ENCODE peak calls at places on chromosomes 5 and 9, in seven cellular contexts. A is tibial artery; K is posterior cingulate gyrus; L is C1 segment of cervical spinal cord; S is naive thymus-derived CD8-positive, alpha-beta T cell; F is T-helper 22 cell; Z is activated T-cell treated with anti-CD3 and anti-CD28 coated beads, Interleukin-2, amount 50 U/mL, for 4 hours. X is an unnamed sample.

GRCh38 chr5:150322202-150322601 is 19.5 kb upstream of the ARSI start:
- DNase-seq in A (no peak), K (no peak), L (no peak), S (no peak), F (no peak), Z (no peak), X (no peak)

GRCh38 chr9:107983191-107983603 is 493.6 kb upstream of the KLF4 start:
- DNase-seq in A (peak; percentile 28), K (no peak), L (no peak), S (no peak), F (no peak), Z (no peak), X (no peak)

GRCh38 chr5:1665231-1665630 is 134.4 kb downstream of the MRPL36 start:
- DNase-seq in A (no peak), K (no peak), L (no peak), S (no peak), F (no peak), Z (no peak), X (no peak)

GRCh38 chr9:26971721-26972120 is 15.5 kb downstream of the IFT74 start:
- DNase-seq in A (no peak), K (no peak), L (no peak), S (no peak), F (no peak), Z (no peak), X (no peak)

GRCh38 chr9:27088981-27089380 is 20.0 kb upstream of the TEK start:
- DNase-seq in A (no peak), K (no peak), L (no peak), S (no peak), F (no peak), Z (no peak), X (no peak)

GRCh38 chr9:113488490-113488889 is 25.0 kb downstream of the RGS3 start:
- DNase-seq in A (peak; percentile 72), K (no peak), L (no peak), S (no peak), F (no peak), Z (no peak), X (no peak)

GRCh38 chr5:36683821-36684434 is 77.5 kb downstream of the SLC1A3 start:
- DNase-seq in A (no peak), K (peak; percentile 78), L (peak; percentile 81), S (no peak), F (no peak), Z (no peak), X (peak; percentile 22)

GRCh38 chr9:22124263-22125011 is 115.3 kb upstream of the CDKN2B start:
- DNase-seq in A (no peak), K (no peak), L (no peak), S (no peak), F (no peak), Z (no peak), X (no peak)

GRCh38 chr9:100322954-100323536 is 29.7 kb downstream of the TEX10 start:
- DNase-seq in A (no peak), K (no peak), L (no peak), S (no peak), F (no peak), Z (no peak), X (no peak)

GRCh38 chr9:101246691-101247090 is 138.1 kb downstream of the BAAT start:
- DNase-seq in A (no peak), K (no peak), L (no peak), S (no peak), F (no peak), Z (no peak), X (no peak)

GRCh38 chr5:101362067-101362466 is 459.0 kb upstream of the ST8SIA4 start:
- DNase-seq in A (no peak), K (no peak), L (no peak), S (no peak), F (no peak), Z (no peak), X (no peak)

GRCh38 chr5:157546456-157547100 is 29.0 kb downstream of the ADAM19 start:
- DNase-seq in A (no peak), K (no peak), L (no peak), S (no peak), F (no peak), Z (no peak), X (no peak)

GRCh38 chr5:155898284-155898683 is 428.7 kb upstream of the SGCD start:
- DNase-seq in A (no peak), K (no peak), L (no peak), S (no peak), F (no peak), Z (no peak), X (no peak)

GRCh38 chr5:83721878-83722779 is 1.5 kb upstream of the HAPLN1 start:
- DNase-seq in A (peak; percentile 60), K (peak; percentile 83), L (peak; percentile 49), S (no peak), F (no peak), Z (no peak), X (peak; percentile 64)

GRCh38 chr9:93079371-93079770 is 16.6 kb upstream of the CARD19 start:
- DNase-seq in A (peak; percentile 12), K (no peak), L (no peak), S (no peak), F (no peak), Z (no peak), X (no peak)

GRCh38 chr5:42807722-42808447 is 3.8 kb downstream of the SELENOP start:
- DNase-seq in A (no peak), K (no peak), L (peak; percentile 13), S (no peak), F (no peak), Z (no peak), X (no peak)

GRCh38 chr5:137367951-137368350 is 131.2 kb downstream of the SPOCK1 start:
- DNase-seq in A (no peak), K (no peak), L (no peak), S (no peak), F (no peak), Z (no peak), X (no peak)

GRCh38 chr9:6944093-6944551 is 186.3 kb downstream of the KDM4C start:
- DNase-seq in A (no peak), K (no peak), L (no peak), S (no peak), F (no peak), Z (no peak), X (no peak)

GRCh38 chr5:78779262-78779661 is 130.7 kb upstream of the LHFPL2 start:
- DNase-seq in A (no peak), K (no peak), L (no peak), S (no peak), F (no peak), Z (no peak), X (no peak)

GRCh38 chr5:115801984-115802383 is 14.5 kb downstream of the CDO1 start:
- DNase-seq in A (no peak), K (no peak), L (no peak), S (no peak), F (no peak), Z (no peak), X (no peak)

GRCh38 chr5:108786806-108787483 is 39.2 kb downstream of the FER start:
- DNase-seq in A (no peak), K (peak; percentile 36), L (peak; percentile 4), S (no peak), F (no peak), Z (no peak), X (no peak)

GRCh38 chr9:93525476-93525875 is 50.9 kb upstream of the PHF2 start:
- DNase-seq in A (no peak), K (no peak), L (peak; percentile 49), S (no peak), F (no peak), Z (no peak), X (no peak)

GRCh38 chr5:147162740-147163139 is 72.1 kb upstream of the STK32A start:
- DNase-seq in A (no peak), K (no peak), L (no peak), S (no peak), F (no peak), Z (no peak), X (no peak)

GRCh38 chr5:98772415-98773213 is 849 bp upstream of the RGMB start:
- DNase-seq in A (peak; percentile 71), K (peak; percentile 70), L (no peak), S (no peak), F (peak; percentile 70), Z (peak; percentile 57), X (no peak)

GRCh38 chr9:132800038-132800648 is 77.9 kb downstream of the AK8 start:
- DNase-seq in A (peak; percentile 77), K (peak; percentile 88), L (peak; percentile 19), S (peak; percentile 74), F (peak; percentile 33), Z (peak; percentile 59), X (no peak)

GRCh38 chr5:157100140-157100679 is 8.6 kb downstream of the HAVCR2 start:
- DNase-seq in A (no peak), K (no peak), L (no peak), S (no peak), F (no peak), Z (no peak), X (no peak)

GRCh38 chr5:132816083-132816482 is 3.0 kb downstream of the SOWAHA start:
- DNase-seq in A (no peak), K (no peak), L (no peak), S (no peak), F (no peak), Z (no peak), X (no peak)

GRCh38 chr9:82436480-82436879 is 447.9 kb downstream of the SPATA31D1 start:
- DNase-seq in A (no peak), K (no peak), L (no peak), S (no peak), F (no peak), Z (no peak), X (no peak)

GRCh38 chr5:135244620-135245021 is 154.4 kb downstream of the MACROH2A1 start:
- DNase-seq in A (no peak), K (no peak), L (no peak), S (no peak), F (no peak), Z (no peak), X (no peak)

GRCh38 chr9:14062449-14063187 is 251.3 kb downstream of the NFIB start:
- DNase-seq in A (no peak), K (no peak), L (no peak), S (no peak), F (no peak), Z (no peak), X (no peak)

GRCh38 chr5:174281089-174281488 is 235.6 kb downstream of the NSG2 start:
- DNase-seq in A (no peak), K (no peak), L (no peak), S (no peak), F (no peak), Z (no peak), X (no peak)

GRCh38 chr5:175750476-175751080 is 92.7 kb downstream of the HRH2 start:
- DNase-seq in A (no peak), K (no peak), L (no peak), S (no peak), F (no peak), Z (no peak), X (no peak)

GRCh38 chr5:82018462-82018861 is 46.6 kb downstream of the ATG10 start:
- DNase-seq in A (no peak), K (no peak), L (no peak), S (no peak), F (no peak), Z (no peak), X (no peak)

X was measured in caudate nucleus.